ENCODE peak calls at places on chromosome 9, in ten cellular contexts. A, I, T, E, Y, F, P, M, R and B are unnamed samples.

GRCh38 chr9:4515958-4516375 is 25.7 kb downstream of the SLC1A1 start:
- DNase-seq in A (no peak), I (no peak), T (peak; percentile 15), E (no peak), Y (no peak), F (peak; percentile 43), P (no peak), M (no peak), R (no peak), B (no peak)

GRCh38 chr9:129111762-129112151 is 542 bp downstream of the PTPA start:
- DNase-seq in A (peak; percentile 38), I (peak; percentile 54), T (peak; percentile 45), E (no peak), Y (peak; percentile 44), F (peak; percentile 52), P (peak; percentile 12), M (peak; percentile 38), R (no peak), B (no peak)

GRCh38 chr9:121133104-121133816 is 58.5 kb downstream of the CNTRL start:
- DNase-seq in A (no peak), I (peak; percentile 66), T (no peak), E (no peak), Y (peak; percentile 27), F (no peak), P (peak; percentile 69), M (no peak), R (no peak), B (no peak)

GRCh38 chr9:3043369-3043768 is 199.5 kb upstream of the PUM3 start:
- DNase-seq in A (peak; percentile 19), I (no peak), T (peak; percentile 6), E (no peak), Y (no peak), F (peak; percentile 19), P (no peak), M (no peak), R (no peak), B (no peak)

GRCh38 chr9:125932012-125932411 is 184.8 kb downstream of the PBX3 start:
- DNase-seq in A (peak; percentile 99), I (no peak), T (peak; percentile 99), E (peak; percentile 93), Y (no peak), F (peak; percentile 97), P (no peak), M (no peak), R (peak; percentile 94), B (no peak)

GRCh38 chr9:16869140-16869903 is 1.1 kb downstream of the BNC2 start:
- DNase-seq in A (peak; percentile 40), I (peak; percentile 69), T (peak; percentile 50), E (no peak), Y (peak; percentile 26), F (peak; percentile 42), P (no peak), M (peak; percentile 28), R (no peak), B (no peak)

GRCh38 chr9:624935-625505 is 216.5 kb upstream of the DMRT1 start:
- DNase-seq in A (no peak), I (no peak), T (no peak), E (no peak), Y (no peak), F (peak; percentile 12), P (no peak), M (no peak), R (no peak), B (no peak)

GRCh38 chr9:80874276-80874675 is 815.1 kb downstream of the TLE1 start:
- DNase-seq in A (peak; percentile 94), I (no peak), T (peak; percentile 89), E (peak; percentile 41), Y (no peak), F (peak; percentile 21), P (no peak), M (no peak), R (no peak), B (no peak)

GRCh38 chr9:131053896-131054295 is 42.4 kb upstream of the AIF1L start:
- DNase-seq in A (no peak), I (no peak), T (no peak), E (no peak), Y (no peak), F (no peak), P (no peak), M (no peak), R (no peak), B (no peak)

GRCh38 chr9:75001719-75002421 is 26.2 kb downstream of the CARNMT1 start:
- DNase-seq in A (peak; percentile 66), I (peak; percentile 90), T (peak; percentile 91), E (peak; percentile 78), Y (peak; percentile 39), F (peak; percentile 95), P (peak; percentile 4), M (peak; percentile 84), R (peak; percentile 63), B (no peak)

GRCh38 chr9:84230355-84231136 is 110.0 kb downstream of the SLC28A3 start:
- DNase-seq in A (peak; percentile 25), I (no peak), T (peak; percentile 10), E (no peak), Y (no peak), F (peak; percentile 55), P (no peak), M (peak; percentile 64), R (no peak), B (no peak)

GRCh38 chr9:111979561-111979960 is 82.9 kb downstream of the UGCG start:
- DNase-seq in A (no peak), I (peak; percentile 15), T (no peak), E (no peak), Y (no peak), F (no peak), P (no peak), M (no peak), R (no peak), B (no peak)
- TF ChIP-seq CTCF in A (no peak), I (no peak), T (no peak), E (no peak), Y (no peak), F (no peak), P (no peak), M (no peak), R (no peak), B (no peak)

GRCh38 chr9:90836396-90837080 is 34.9 kb downstream of the SYK start:
- DNase-seq in A (no peak), I (no peak), T (no peak), E (no peak), Y (no peak), F (no peak), P (no peak), M (no peak), R (no peak), B (no peak)

GRCh38 chr9:90835206-90835605 is 33.6 kb downstream of the SYK start:
- DNase-seq in A (no peak), I (no peak), T (no peak), E (no peak), Y (no peak), F (no peak), P (no peak), M (no peak), R (no peak), B (no peak)

GRCh38 chr9:90838761-90839160 is 37.1 kb downstream of the SYK start:
- DNase-seq in A (no peak), I (no peak), T (no peak), E (no peak), Y (no peak), F (no peak), P (no peak), M (no peak), R (no peak), B (no peak)

GRCh38 chr9:90839183-90839582 is 37.6 kb downstream of the SYK start:
- DNase-seq in A (no peak), I (no peak), T (no peak), E (no peak), Y (no peak), F (no peak), P (no peak), M (no peak), R (no peak), B (no peak)

DNA sequence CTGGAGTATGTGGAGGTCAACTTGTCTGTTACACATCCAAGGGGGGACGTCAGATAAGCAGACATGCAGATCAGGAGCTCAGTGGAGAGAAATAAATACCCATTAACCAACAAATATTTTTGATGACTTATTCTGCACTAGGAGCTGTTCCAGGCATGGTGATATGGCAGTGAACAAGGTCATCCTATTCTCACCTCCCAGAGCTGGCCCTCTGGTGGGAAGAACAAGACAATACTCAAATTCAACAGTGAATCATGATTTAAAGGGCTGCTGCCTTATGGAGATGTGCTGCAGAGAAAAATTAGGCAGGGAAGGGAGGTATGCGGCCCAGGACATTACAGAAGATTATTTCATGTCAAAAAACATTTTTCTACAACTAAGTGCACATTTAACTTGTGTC is 36.5 kb downstream of the SYK start:
- DNase-seq in A (no peak), I (peak; percentile 5), T (no peak), E (no peak), Y (no peak), F (no peak), P (no peak), M (no peak), R (no peak), B (no peak)
- TF ChIP-seq CTCF in A (no peak), I (peak; percentile 25), T (no peak), E (no peak), Y (no peak), F (no peak), P (no peak), M (no peak), R (peak; percentile 26), B (peak; percentile 7)

DNA sequence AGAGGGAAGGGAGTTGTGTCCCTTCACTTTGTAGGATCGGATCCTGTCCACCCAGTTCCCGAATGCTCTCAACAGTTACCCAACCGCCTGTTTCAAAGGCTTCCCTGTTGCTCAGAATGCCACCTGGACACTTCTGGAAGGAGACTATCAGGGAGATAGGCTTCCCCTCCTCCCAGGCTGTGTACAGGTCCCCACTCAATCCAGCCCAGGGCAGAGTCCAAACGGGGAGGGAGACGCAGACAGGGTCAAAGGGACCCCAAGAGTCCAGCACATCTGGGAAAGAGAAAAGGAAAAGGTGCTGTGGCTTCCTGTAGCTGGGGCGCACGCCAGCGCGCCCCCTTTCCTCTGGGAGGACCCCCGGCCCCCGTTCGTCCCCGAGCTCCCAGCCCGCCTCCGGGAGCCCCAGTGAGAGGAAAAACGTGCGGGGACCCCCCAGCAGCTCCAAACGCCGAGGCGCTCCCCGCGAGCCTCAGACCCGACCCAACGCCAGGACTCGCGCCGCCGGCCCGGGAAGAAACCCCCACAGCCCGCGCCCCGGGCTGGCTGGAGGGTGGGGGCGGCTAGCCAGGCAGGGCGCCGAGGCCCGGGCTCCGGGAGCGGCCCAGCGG is 640 bp downstream of the SURF4 start:
- DNase-seq in A (peak; percentile 17), I (peak; percentile 47), T (peak; percentile 46), E (no peak), Y (no peak), F (peak; percentile 44), P (peak; percentile 12), M (peak; percentile 41), R (no peak), B (no peak)
- TF ChIP-seq CTCF in A (no peak), I (peak; percentile 37), T (peak; percentile 20), E (no peak), Y (no peak), F (no peak), P (no peak), M (no peak), R (peak; percentile 24), B (peak; percentile 29)

DNA sequence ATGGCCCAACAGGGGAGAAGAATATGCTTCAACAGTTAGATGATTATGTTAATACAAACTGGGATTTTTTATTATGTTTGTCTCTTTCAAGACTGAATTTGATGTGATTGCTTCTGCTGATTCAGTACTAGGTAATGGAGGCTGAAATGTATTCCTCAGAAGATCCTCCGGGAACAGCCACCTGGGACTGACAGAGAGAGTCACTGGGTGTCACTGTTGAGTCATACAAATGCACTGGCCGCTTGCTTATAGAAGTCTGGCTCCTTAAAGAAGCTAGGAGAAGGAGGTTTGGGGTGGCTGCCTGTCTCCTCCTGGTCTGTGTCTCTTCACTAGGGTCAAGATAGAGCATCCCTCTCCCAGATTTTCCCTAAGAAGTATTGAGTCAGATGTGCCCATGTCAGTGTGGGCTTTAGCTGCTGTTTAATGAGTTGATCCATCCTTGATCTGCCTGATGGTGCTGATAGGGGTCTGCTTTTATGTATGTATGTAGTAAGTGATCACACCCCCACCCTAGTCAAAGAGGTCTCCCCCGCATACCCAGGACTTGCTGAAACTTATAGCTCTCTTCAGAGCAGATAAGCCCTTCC is 773.4 kb downstream of the BRINP1 start:
- DNase-seq in A (peak; percentile 33), I (peak; percentile 82), T (no peak), E (no peak), Y (peak; percentile 34), F (peak; percentile 23), P (peak; percentile 0), M (peak; percentile 61), R (no peak), B (no peak)
- TF ChIP-seq CTCF in A (peak; percentile 30), I (peak; percentile 73), T (no peak), E (no peak), Y (peak; percentile 54), F (peak; percentile 10), P (no peak), M (no peak), R (peak; percentile 79), B (peak; percentile 69)